ENCODE peak calls at places on chromosome 7, in eight cellular contexts. O, Y, H, Z, K, T, G and N are unnamed samples. For H3K9me3 and H3K4me1, the result is how much of the 10 kb centered on the place peaks cover.

GRCh38 chr7:84058311-84059076 is 136.1 kb downstream of the SEMA3A start:
- DNase-seq in T (no peak), H (no peak), K (no peak), G (peak), Z (no peak), O (peak), Y (no peak), N (no peak)

GRCh38 chr7:95045236-95045923 is 138.0 kb downstream of the PPP1R9A start:
- DNase-seq in K (peak), H (peak), G (peak), Z (peak), O (peak), T (no peak), Y (no peak), N (peak)

GRCh38 chr7:28409716-28410627 is 2.3 kb upstream of the CREB5 start:
- DNase-seq in H (peak), Y (peak), G (peak), K (no peak), O (no peak), Z (peak), T (peak), N (peak)

GRCh38 chr7:141053626-141054025 is 20.2 kb upstream of the TMEM178B start:
- DNase-seq in O (no peak), Y (no peak), G (no peak), Z (no peak), T (no peak), H (no peak), K (no peak), N (no peak)

GRCh38 chr7:85734823-85735222 is 548.0 kb upstream of the SEMA3D start:
- DNase-seq in Z (no peak), H (peak), K (no peak), Y (peak), T (no peak), G (no peak), O (no peak), N (no peak)

GRCh38 chr7:335358-336148 is 45.6 kb downstream of the FOXL3 start:
- DNase-seq in K (no peak), H (no peak), Z (no peak), G (no peak), O (no peak), T (no peak), Y (no peak), N (no peak)

GRCh38 chr7:5681979-5682546 is 99.4 kb downstream of the RNF216 start:
- DNase-seq in K (no peak), O (no peak), G (no peak), H (no peak), Y (no peak), T (no peak), Z (no peak), N (no peak)

GRCh38 chr7:17448479-17449423 is 150.3 kb downstream of the AHR start:
- DNase-seq in T (no peak), K (no peak), Z (no peak), Y (no peak), O (no peak), H (no peak), G (peak), N (no peak)

GRCh38 chr7:117971581-117972244 is 98.5 kb upstream of the CTTNBP2 start:
- DNase-seq in O (no peak), H (no peak), G (no peak), T (no peak), Y (no peak), K (no peak), Z (peak), N (peak)

GRCh38 chr7:127177156-127177555 is 75.6 kb downstream of the GRM8 start:
- DNase-seq in O (no peak), H (no peak), K (no peak), G (no peak), Z (no peak), Y (no peak), T (no peak), N (no peak)

GRCh38 chr7:111735661-111736323 is 173.5 kb upstream of the IMMP2L start:
- DNase-seq in H (peak), K (peak), Y (peak), T (peak), Z (peak), O (peak), G (peak), N (peak)

GRCh38 chr7:114689391-114689790 is 232.5 kb upstream of the MDFIC start:
- DNase-seq in K (no peak), H (no peak), Z (no peak), G (no peak), Y (no peak), O (no peak), T (no peak), N (no peak)

GRCh38 chr7:129776397-129776792 is 164.9 kb downstream of the NRF1 start:
- DNase-seq in T (no peak), H (no peak), K (no peak), G (no peak), Z (no peak), Y (no peak), O (no peak), N (no peak)

GRCh38 chr7:70573202-70573810 is 558.6 kb upstream of the GALNT17 start:
- DNase-seq in T (no peak), K (no peak), H (no peak), Y (no peak), Z (peak), G (no peak), O (no peak), N (no peak)

GRCh38 chr7:38600746-38601145 is 30.4 kb downstream of the AMPH start:
- DNase-seq in O (no peak), Z (no peak), G (no peak), H (no peak), Y (no peak), K (no peak), T (no peak), N (no peak)

GRCh38 chr7:30184804-30185487 is 50.2 kb downstream of the MTURN start:
- DNase-seq in Z (no peak), K (no peak), O (no peak), Y (no peak), T (peak), H (peak), G (no peak), N (no peak)

GRCh38 chr7:78514653-78515052 is 716.1 kb downstream of the PHTF2 start:
- DNase-seq in T (no peak), G (no peak), Y (no peak), Z (no peak), O (no peak), H (no peak), K (no peak), N (no peak)

GRCh38 chr7:34844936-34845665 is 187.1 kb downstream of the NPSR1 start:
- DNase-seq in K (no peak), Y (no peak), Z (peak), G (no peak), O (no peak), T (no peak), H (no peak), N (no peak)

GRCh38 chr7:142139597-142140501 is 28.3 kb downstream of the MGAM2 start:
- DNase-seq in Z (no peak), Y (no peak), G (no peak), T (no peak), K (no peak), O (no peak), H (peak), N (no peak)

GRCh38 chr7:2495402-2496309 is 19.5 kb upstream of the GRIFIN start:
- DNase-seq in H (no peak), G (no peak), Z (peak), Y (no peak), T (no peak), O (no peak), K (no peak), N (no peak)

GRCh38 chr7:42082144-42082543 is 154.9 kb downstream of the GLI3 start:
- DNase-seq in G (no peak), O (no peak), K (no peak), Z (peak), Y (no peak), T (peak), H (no peak), N (no peak)

GRCh38 chr7:17523813-17524741 is 225.6 kb downstream of the AHR start:
- DNase-seq in K (no peak), Y (peak), O (peak), T (peak), H (peak), Z (no peak), G (peak), N (no peak)

GRCh38 chr7:123709525-123709924 is 39.3 kb downstream of the WASL start:
- DNase-seq in G (no peak), T (no peak), O (no peak), H (no peak), K (no peak), Y (no peak), Z (peak), N (no peak)

GRCh38 chr7:84697506-84697905 is 489.4 kb downstream of the SEMA3D start:
- DNase-seq in T (peak), Z (no peak), K (no peak), O (no peak), H (no peak), G (peak), Y (no peak), N (no peak)

GRCh38 chr7:74479961-74480829 is 26.5 kb downstream of the GTF2IRD1 start:
- DNase-seq in K (no peak), T (peak), H (peak), Z (no peak), Y (peak), O (peak), G (no peak), N (peak)

GRCh38 chr7:45077579-45077978 is 11.2 kb downstream of the NACAD start:
- DNase-seq in G (no peak), T (no peak), O (no peak), Z (no peak), Y (no peak), H (no peak), K (no peak), N (no peak)

GRCh38 chr7:106964455-106964854 is 80.0 kb upstream of the PRKAR2B start:
- DNase-seq in K (no peak), Z (no peak), H (no peak), O (no peak), G (no peak), Y (no peak), T (no peak), N (no peak)

GRCh38 chr7:128197989-128198580 is 43.0 kb upstream of the LEP start:
- DNase-seq in H (no peak), T (no peak), Z (no peak), O (no peak), G (no peak), Y (no peak), K (no peak), N (no peak)

GRCh38 chr7:115707236-115707635 is 323.3 kb downstream of the TFEC start:
- DNase-seq in T (no peak), Y (no peak), G (peak), K (peak), O (peak), Z (peak), H (peak), N (no peak)

GRCh38 chr7:66768865-66769832 is 28.6 kb downstream of the RABGEF1 start:
- DNase-seq in G (no peak), Y (no peak), K (peak), Z (no peak), O (no peak), T (no peak), H (no peak), N (no peak)

GRCh38 chr7:20744913-20745587 is 41.6 kb downstream of the SP8 start:
- DNase-seq in O (no peak), Z (peak), G (peak), K (no peak), T (no peak), H (no peak), Y (no peak), N (no peak)

GRCh38 chr7:144526912-144527610 is 123.6 kb upstream of the NOBOX start:
- DNase-seq in Z (no peak), O (no peak), H (no peak), T (no peak), K (no peak), Y (no peak), G (no peak), N (no peak)

GRCh38 chr7:144529269-144529926 is 125.9 kb upstream of the NOBOX start:
- DNase-seq in Y (no peak), O (no peak), K (no peak), H (no peak), T (no peak), Z (no peak), G (no peak), N (no peak)

GRCh38 chr7:144525956-144526355 is 122.5 kb upstream of the NOBOX start:
- DNase-seq in K (no peak), O (no peak), Z (no peak), G (no peak), T (no peak), Y (no peak), H (no peak), N (no peak)

GRCh38 chr7:144519900-144520299 is 116.4 kb upstream of the NOBOX start:
- DNase-seq in H (no peak), G (no peak), O (no peak), Z (no peak), K (no peak), Y (no peak), T (no peak), N (no peak)

GRCh38 chr7:144524271-144524670 is 120.8 kb upstream of the NOBOX start:
- DNase-seq in Z (no peak), G (no peak), K (no peak), Y (no peak), T (no peak), O (no peak), H (no peak), N (no peak)
- TF ChIP-seq CTCF in Z (no peak), G (no peak), K (no peak), Y (no peak), T (no peak), O (no peak), H (no peak), N (no peak)

GRCh38 chr7:71900556-71900955 is 511.6 kb downstream of the CALN1 start:
- DNase-seq in O (no peak), H (no peak), Z (no peak), G (no peak), T (no peak), K (no peak), Y (no peak), N (no peak)
- H3K9me3 ChIP-seq in O (under half), H (under half), Z (under half), G (under half), T (under half), K (under half), Y (under half), N (under half)

GRCh38 chr7:130939285-130940095 is 205.5 kb upstream of the KLF14 start:
- DNase-seq in H (no peak), Y (no peak), Z (peak), T (no peak), G (peak), K (no peak), O (no peak), N (no peak)
- H3K4me1 ChIP-seq in H (under half), Y (under half), Z (half or more), T (half or more), G (under half), K (under half), O (half or more), N (under half)

GRCh38 chr7:14305233-14305866 is 315.9 kb upstream of the ETV1 start:
- DNase-seq in Y (no peak), H (no peak), O (no peak), G (no peak), K (no peak), Z (no peak), T (no peak), N (no peak)
- TF ChIP-seq CTCF in Y (no peak), H (no peak), O (no peak), G (peak), K (no peak), Z (no peak), T (no peak), N (no peak)

DNA sequence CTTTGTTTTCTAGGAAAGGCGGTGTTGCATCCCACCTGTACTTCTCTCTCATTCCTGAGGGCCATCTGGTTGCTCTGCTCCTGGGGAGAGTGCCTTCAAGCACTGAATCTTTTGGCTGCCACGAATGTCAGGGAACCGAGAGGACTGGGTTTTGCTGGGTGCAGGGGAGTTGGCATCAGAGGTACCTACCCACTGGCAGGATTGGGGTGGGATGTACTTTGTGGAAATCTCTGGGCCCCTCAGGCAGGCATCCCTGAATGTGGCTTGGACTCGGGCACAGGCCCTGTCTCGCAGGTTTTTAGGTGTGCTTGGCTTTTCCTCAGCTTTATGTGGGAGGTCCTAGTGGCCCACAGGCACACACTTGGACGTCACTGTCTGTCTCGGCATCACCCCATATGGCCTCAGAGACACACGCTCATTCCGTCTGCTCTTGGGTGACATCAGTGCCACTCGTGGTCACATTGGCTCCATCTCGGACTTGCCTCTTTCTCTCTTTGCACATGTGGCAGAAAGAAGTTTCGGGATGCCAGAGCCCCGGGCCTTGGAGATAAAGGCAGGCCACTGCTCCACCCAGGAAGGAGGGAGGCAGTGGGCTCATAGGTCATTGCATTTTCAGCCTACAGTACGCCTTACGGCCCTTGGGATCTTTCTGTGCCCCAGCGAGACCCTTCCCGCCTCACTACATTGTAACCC is 325.6 kb downstream of the ZNF716 start:
- DNase-seq in O (no peak), G (no peak), Y (no peak), Z (no peak), K (no peak), T (no peak), H (no peak), N (no peak)
- H3K9me3 ChIP-seq in O (half or more), G (under half), Y (under half), Z (under half), K (under half), T (under half), H (under half), N (under half)

DNA sequence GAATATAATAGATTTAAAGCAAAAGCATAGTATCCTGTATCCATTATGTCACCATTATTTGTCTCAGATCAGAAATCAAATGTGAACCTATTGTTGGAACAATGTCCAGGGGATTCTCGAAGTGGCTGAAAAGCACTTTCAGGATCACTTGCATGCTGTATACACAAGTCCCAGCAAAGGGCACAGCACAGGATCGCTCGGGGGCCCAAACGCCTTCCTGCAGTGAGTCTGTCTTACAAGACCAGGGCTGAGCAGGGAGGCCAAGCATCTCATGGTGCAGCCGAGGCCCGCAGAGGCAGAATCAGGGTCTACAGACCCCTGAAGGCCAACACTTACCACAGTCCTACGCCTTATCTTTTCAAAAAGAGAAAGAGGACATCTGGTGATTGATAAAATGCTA is 92.3 kb downstream of the TNS3 start:
- DNase-seq in O (no peak), Y (no peak), G (no peak), Z (no peak), H (no peak), T (no peak), K (no peak), N (no peak)
- H3K4me1 ChIP-seq in O (under half), Y (half or more), G (under half), Z (under half), H (half or more), T (half or more), K (under half), N (under half)

GRCh38 chr7:47337021-47337492 is 244.9 kb downstream of the TNS3 start:
- DNase-seq in H (no peak), Y (no peak), Z (no peak), G (no peak), K (no peak), O (no peak), T (no peak), N (no peak)

GRCh38 chr7:47336178-47337020 is 245.5 kb downstream of the TNS3 start:
- DNase-seq in O (no peak), Y (no peak), G (no peak), T (no peak), H (peak), Z (no peak), K (no peak), N (no peak)

GRCh38 chr7:47335557-47336177 is 246.2 kb downstream of the TNS3 start:
- DNase-seq in Z (no peak), T (no peak), G (no peak), Y (no peak), O (no peak), H (peak), K (no peak), N (no peak)

GRCh38 chr7:47337531-47337930 is 244.4 kb downstream of the TNS3 start:
- DNase-seq in K (peak), T (no peak), Y (peak), H (peak), G (no peak), O (no peak), Z (no peak), N (no peak)

GRCh38 chr7:47338031-47338430 is 243.9 kb downstream of the TNS3 start:
- DNase-seq in T (no peak), H (no peak), K (no peak), Y (no peak), Z (no peak), O (no peak), G (no peak), N (no peak)
- TF ChIP-seq CTCF in T (no peak), H (no peak), K (no peak), Y (no peak), Z (no peak), O (no peak), G (no peak), N (no peak)

GRCh38 chr7:158587425-158588084 is at the start of gene PTPRN2:
- DNase-seq in Y (peak), Z (peak), G (peak), K (no peak), O (no peak), T (peak), H (peak), N (peak)
- H3K9me3 ChIP-seq in Y (under half), Z (under half), G (under half), K (under half), O (under half), T (under half), H (under half), N (under half)

DNA sequence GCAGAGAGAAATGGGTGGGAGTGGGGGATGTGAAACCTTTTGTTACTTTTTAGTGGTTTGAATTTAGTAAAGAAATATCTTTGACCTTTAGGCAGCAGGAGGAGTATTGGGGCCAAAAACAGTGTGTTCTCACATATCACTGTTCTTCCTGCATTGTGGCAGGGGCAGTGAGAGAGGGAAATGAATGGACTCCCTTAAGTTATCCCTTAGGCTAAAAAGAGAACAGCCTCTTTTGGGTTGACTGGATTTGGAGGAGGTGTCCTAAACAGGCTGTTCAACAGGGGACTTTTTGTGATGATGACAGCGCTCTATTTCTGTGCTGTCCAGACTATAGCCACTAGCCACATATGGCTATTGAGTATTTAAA is 22.3 kb downstream of the ZNF775 start:
- DNase-seq in O (no peak), G (no peak), H (no peak), Y (no peak), K (no peak), T (no peak), Z (no peak), N (no peak)
- H3K4me1 ChIP-seq in O (half or more), G (under half), H (under half), Y (under half), K (under half), T (under half), Z (under half), N (under half)

DNA sequence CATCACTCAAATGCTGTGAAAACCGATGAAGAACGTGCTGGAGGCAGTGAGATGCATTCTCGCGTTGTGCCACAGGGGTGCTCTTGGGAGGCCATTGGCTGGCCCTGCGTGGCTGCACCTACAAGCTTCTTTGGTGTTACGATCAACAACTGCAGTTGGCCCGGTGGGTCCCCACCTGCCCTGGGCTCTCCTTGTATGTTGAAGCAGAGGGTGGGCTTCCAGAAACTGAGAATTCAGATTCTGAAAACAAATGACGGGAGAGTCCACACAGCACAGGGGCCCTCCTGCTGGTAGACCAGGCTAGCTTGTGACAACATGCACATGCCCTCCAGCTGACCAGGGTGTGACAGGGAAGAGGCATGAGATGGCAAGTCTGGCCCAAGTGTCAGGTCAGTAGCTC is 23.7 kb upstream of the DDC start:
- DNase-seq in H (no peak), Z (no peak), O (no peak), Y (no peak), T (no peak), K (no peak), G (no peak), N (no peak)
- TF ChIP-seq CTCF in H (no peak), Z (no peak), O (no peak), Y (no peak), T (no peak), K (peak), G (peak), N (no peak)